ENCODE peak calls at places on chromosomes 13 and 19, in ten cellular contexts. D is uterus, P is astrocyte, Z is adrenal gland, W is neuronal stem cell, U is transverse colon, F is iPS DF 6.9, R is IMR-90, Y is fibroblast of lung, C is aorta. Q is an unnamed sample.
A peak's percentile ranks its signal among the peaks of the same experiment; 100 is the strongest.

GRCh38 chr13:35039012-35039411 is 96.9 kb downstream of the NBEA start:
- DNase-seq in U (no peak), R (no peak), C (peak; percentile 36), D (no peak), Z (no peak), P (no peak), F (no peak), W (no peak), Y (no peak), Q (no peak)

GRCh38 chr19:13234518-13234917 is 84.3 kb downstream of the IER2 start:
- DNase-seq in W (no peak), F (no peak), Z (peak; percentile 36), U (peak; percentile 73), Y (peak; percentile 9), C (no peak), R (no peak), D (peak; percentile 24), P (no peak), Q (peak; percentile 66)

GRCh38 chr19:13887039-13887438 is 10.1 kb downstream of the NANOS3 start:
- DNase-seq in Z (no peak), D (no peak), R (no peak), W (no peak), Y (no peak), P (no peak), C (no peak), F (no peak), U (peak; percentile 75), Q (no peak)

GRCh38 chr13:21124853-21125252 is 51.5 kb downstream of the SKA3 start:
- DNase-seq in P (peak; percentile 51), C (no peak), Y (peak; percentile 70), D (no peak), F (no peak), Z (no peak), W (no peak), R (peak; percentile 63), U (no peak), Q (no peak)

GRCh38 chr13:51832471-51833152 is 12.4 kb downstream of the TMEM272 start:
- DNase-seq in R (peak; percentile 8), D (no peak), F (no peak), Z (no peak), P (no peak), Y (peak; percentile 8), U (peak; percentile 26), C (no peak), W (no peak), Q (peak; percentile 73)

GRCh38 chr19:11530432-11530831 is 1.5 kb upstream of the ECSIT start:
- DNase-seq in U (peak; percentile 80), R (peak; percentile 78), Y (peak; percentile 82), C (peak; percentile 90), W (no peak), D (peak; percentile 77), P (peak; percentile 68), F (peak; percentile 89), Z (peak; percentile 79), Q (no peak)

GRCh38 chr13:113765241-113765910 is 6.3 kb downstream of the TMEM255B start:
- DNase-seq in W (no peak), D (no peak), C (peak; percentile 56), Z (no peak), U (no peak), P (no peak), F (no peak), Y (no peak), R (no peak), Q (no peak)

GRCh38 chr13:112446347-112446861 is 70.2 kb downstream of the SPACA7 start:
- DNase-seq in U (no peak), R (no peak), F (no peak), W (no peak), Y (no peak), D (no peak), P (no peak), Z (no peak), C (peak; percentile 59), Q (no peak)

DNA sequence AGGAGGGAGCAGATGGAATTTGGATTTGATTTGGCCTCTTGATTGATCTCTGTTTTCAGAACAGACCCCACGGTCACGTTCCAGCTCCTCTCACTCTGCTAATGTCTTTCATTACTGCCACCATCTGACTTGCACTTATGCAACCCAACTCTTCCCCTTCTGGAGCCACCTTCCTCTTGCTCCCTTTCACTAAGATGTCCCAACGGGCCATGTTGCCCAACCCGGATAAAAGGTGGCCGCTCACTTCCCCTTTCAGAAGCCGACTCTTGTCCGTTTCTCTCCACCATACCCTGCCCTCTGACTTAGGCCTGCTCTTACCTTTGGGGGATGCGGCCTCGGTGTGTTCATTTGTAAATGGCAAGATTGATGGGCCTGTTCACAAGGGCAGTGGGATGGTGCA is 27.4 kb upstream of the CYP4F8 start:
- DNase-seq in Y (no peak), D (no peak), Z (peak; percentile 14), U (peak; percentile 16), C (no peak), W (no peak), F (no peak), R (no peak), P (no peak), Q (no peak)
- H3K9me3 ChIP-seq in Y (no peaks in the 10 kb centered on the region), D (no peaks in the 10 kb centered on the region), Z (no peaks in the 10 kb centered on the region), U (no peaks in the 10 kb centered on the region), C (peaks cover 2% of the 10 kb centered on the region), W (peaks cover 21% of the 10 kb centered on the region), F (peaks cover 20% of the 10 kb centered on the region), R (no peaks in the 10 kb centered on the region), P (peaks cover 3% of the 10 kb centered on the region), Q (no peaks in the 10 kb centered on the region)

DNA sequence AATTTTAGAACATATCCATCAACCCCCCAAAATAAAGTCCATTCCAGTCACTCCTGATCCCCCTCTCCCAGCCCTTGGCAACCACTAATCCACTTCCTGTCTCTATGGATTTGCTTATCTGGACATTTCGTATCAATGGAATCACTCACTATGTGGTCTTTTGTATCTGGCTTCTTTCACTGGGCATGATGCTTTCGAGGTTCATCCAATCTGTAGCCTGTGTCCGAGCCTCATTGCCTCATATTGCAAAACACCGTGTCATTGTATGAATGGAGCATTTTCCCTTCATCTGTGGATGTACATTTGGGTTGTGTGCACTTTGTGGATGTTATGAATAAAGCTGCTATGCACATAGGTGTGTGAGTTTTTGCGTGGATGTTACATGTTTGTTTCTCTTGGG is 1.4 kb upstream of the FZR1 start:
- DNase-seq in Z (no peak), C (no peak), W (no peak), U (no peak), F (no peak), P (no peak), R (no peak), D (no peak), Y (no peak), Q (no peak)
- H3K4me1 ChIP-seq in Z (peaks cover 39% of the 10 kb centered on the region), C (peaks cover 3% of the 10 kb centered on the region), W (peaks cover 9% of the 10 kb centered on the region), U (peaks cover 21% of the 10 kb centered on the region), F (no peaks in the 10 kb centered on the region), P (peaks cover 31% of the 10 kb centered on the region), R (peaks cover 15% of the 10 kb centered on the region), D (peaks cover 5% of the 10 kb centered on the region), Y (peaks cover 5% of the 10 kb centered on the region), Q (peaks cover 47% of the 10 kb centered on the region)

GRCh38 chr19:52889076-52889475 is 8.4 kb downstream of the ZNF320 start:
- DNase-seq in D (no peak), C (no peak), R (no peak), F (no peak), P (no peak), U (no peak), Z (no peak), W (no peak), Y (no peak), Q (no peak)

GRCh38 chr19:52896431-52897148 is 845 bp downstream of the ZNF320 start:
- DNase-seq in P (peak; percentile 5), Z (peak; percentile 52), D (peak; percentile 34), U (peak; percentile 73), W (peak; percentile 2), R (peak; percentile 1), Y (peak; percentile 26), C (no peak), F (no peak), Q (no peak)

GRCh38 chr19:52889931-52890330 is 7.5 kb downstream of the ZNF320 start:
- DNase-seq in U (no peak), R (no peak), F (no peak), D (no peak), W (no peak), Z (no peak), Y (no peak), P (no peak), C (no peak), Q (no peak)

DNA sequence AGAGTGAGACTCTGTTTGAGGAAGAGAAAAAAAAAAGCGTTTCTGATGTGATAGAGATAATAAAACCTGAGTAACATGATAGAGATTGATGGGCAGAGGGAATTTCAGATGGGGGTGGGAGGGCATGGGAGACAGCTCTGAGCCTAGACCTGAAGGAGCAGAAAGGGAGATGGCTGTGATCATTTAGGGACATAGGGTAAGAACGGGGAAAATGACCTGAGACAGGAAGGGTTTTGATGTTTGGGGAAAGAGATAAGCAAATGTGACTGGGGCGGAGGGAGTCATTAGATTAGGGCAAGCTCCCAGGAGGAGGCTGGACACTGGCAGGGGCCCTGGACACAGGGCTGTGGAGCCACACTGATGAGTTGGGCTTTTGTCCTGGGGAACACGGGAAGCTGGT is 6.1 kb downstream of the ZNF320 start:
- DNase-seq in U (no peak), Z (no peak), Y (no peak), R (no peak), D (no peak), P (no peak), W (no peak), F (no peak), C (no peak), Q (no peak)
- H3K4me3 ChIP-seq in U (no peak overlapping the region), Z (no peak overlapping the region), Y (no peak overlapping the region), R (no peak overlapping the region), D (no peak overlapping the region), P (no peak overlapping the region), W (no peak overlapping the region), F (no peak overlapping the region), C (no peak overlapping the region), Q (no peak overlapping the region)

GRCh38 chr19:57803265-57803593 is 11.5 kb downstream of the ZNF552 start:
- DNase-seq in D (no peak), W (no peak), U (no peak), Z (no peak), F (no peak), R (no peak), C (no peak), Y (no peak), P (no peak), Q (no peak)

GRCh38 chr19:57803594-57804325 is 11.0 kb downstream of the ZNF552 start:
- DNase-seq in Y (peak; percentile 99), C (no peak), D (peak; percentile 23), P (peak; percentile 99), Z (no peak), W (peak; percentile 91), F (peak; percentile 43), U (peak; percentile 26), R (peak; percentile 79), Q (no peak)

GRCh38 chr19:57800696-57801095 is 14.0 kb downstream of the ZNF552 start:
- DNase-seq in R (no peak), Z (no peak), F (no peak), W (peak; percentile 45), Y (no peak), D (no peak), U (no peak), P (no peak), C (no peak), Q (no peak)

GRCh38 chr19:57807541-57807940 is 7.2 kb downstream of the ZNF552 start:
- DNase-seq in Z (no peak), P (no peak), R (no peak), U (no peak), C (no peak), W (no peak), D (no peak), Y (no peak), F (no peak), Q (no peak)

DNA sequence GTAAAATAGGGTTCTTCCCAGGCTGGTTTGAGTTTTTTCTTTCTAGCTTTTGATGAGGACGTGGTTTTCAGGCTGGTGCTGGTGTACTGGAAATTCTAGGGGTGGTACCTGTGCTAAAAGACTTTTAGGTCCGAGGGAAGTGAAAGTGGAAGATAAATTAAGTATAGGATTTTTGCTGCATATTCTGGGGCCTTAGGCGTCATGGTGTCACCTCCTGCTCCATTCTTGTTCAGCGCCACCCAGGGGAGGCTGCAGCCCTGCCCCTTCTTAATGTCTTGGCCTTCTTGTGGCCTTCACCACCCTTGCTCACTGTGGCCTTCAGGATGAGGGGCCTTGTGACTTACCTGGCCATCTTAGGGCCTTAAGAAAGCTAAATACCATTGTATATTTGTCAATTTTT is 12.4 kb downstream of the ZNF552 start:
- DNase-seq in P (no peak), C (no peak), R (no peak), U (no peak), W (no peak), Z (no peak), F (no peak), Y (no peak), D (no peak), Q (no peak)
- H3K9me3 ChIP-seq in P (no peaks in the 10 kb centered on the region), C (no peaks in the 10 kb centered on the region), R (no peaks in the 10 kb centered on the region), U (no peaks in the 10 kb centered on the region), W (no peaks in the 10 kb centered on the region), Z (no peaks in the 10 kb centered on the region), F (no peaks in the 10 kb centered on the region), Y (no peaks in the 10 kb centered on the region), D (no peaks in the 10 kb centered on the region), Q (no peaks in the 10 kb centered on the region)